ENCODE peak calls at places on chromosomes 12 and 14, in six cellular contexts. One of them, this sample, is unnamed.

GRCh38 chr14:24078146-24078545 is 6.8 kb downstream of the CPNE6 start:
- DNase-seq in HepG2: no peak
- DNase-seq in naive thymus-derived CD8-positive, alpha-beta T cell: no peak
- DNase-seq in AG09309: no peak
- DNase-seq in left ventricle myocardium inferior: no peak
- DNase-seq in ELR: no peak
- DNase-seq in this sample: no peak

GRCh38 chr14:93748208-93749080 is 39.8 kb downstream of the PRIMA1 start:
- DNase-seq in HepG2: peak
- DNase-seq in naive thymus-derived CD8-positive, alpha-beta T cell: no peak
- DNase-seq in AG09309: no peak
- DNase-seq in left ventricle myocardium inferior: peak
- DNase-seq in ELR: no peak
- DNase-seq in this sample: no peak

GRCh38 chr14:68787235-68787727 is 5.6 kb downstream of the ZFP36L1 start:
- DNase-seq in HepG2: no peak
- DNase-seq in naive thymus-derived CD8-positive, alpha-beta T cell: peak
- DNase-seq in AG09309: no peak
- DNase-seq in left ventricle myocardium inferior: no peak
- DNase-seq in ELR: no peak
- DNase-seq in this sample: no peak

GRCh38 chr12:1328385-1328784 is 266.0 kb downstream of the FBXL14 start:
- DNase-seq in HepG2: no peak
- DNase-seq in naive thymus-derived CD8-positive, alpha-beta T cell: no peak
- DNase-seq in AG09309: no peak
- DNase-seq in left ventricle myocardium inferior: peak
- DNase-seq in ELR: no peak
- DNase-seq in this sample: no peak

GRCh38 chr12:26252946-26253345 is 57.6 kb downstream of the SSPN start:
- DNase-seq in HepG2: no peak
- DNase-seq in naive thymus-derived CD8-positive, alpha-beta T cell: no peak
- DNase-seq in AG09309: no peak
- DNase-seq in left ventricle myocardium inferior: no peak
- DNase-seq in ELR: no peak
- DNase-seq in this sample: no peak

GRCh38 chr12:62296001-62296400 is 35.8 kb downstream of the USP15 start:
- DNase-seq in HepG2: no peak
- DNase-seq in naive thymus-derived CD8-positive, alpha-beta T cell: no peak
- DNase-seq in AG09309: no peak
- DNase-seq in left ventricle myocardium inferior: no peak
- DNase-seq in ELR: no peak
- DNase-seq in this sample: no peak

GRCh38 chr12:48999371-49000131 is at the start of gene DDN:
- DNase-seq in HepG2: no peak
- DNase-seq in naive thymus-derived CD8-positive, alpha-beta T cell: peak
- DNase-seq in AG09309: no peak
- DNase-seq in left ventricle myocardium inferior: no peak
- DNase-seq in ELR: peak
- DNase-seq in this sample: peak

GRCh38 chr12:119940881-119941280 is 48.2 kb upstream of the BICDL1 start:
- DNase-seq in HepG2: peak
- DNase-seq in naive thymus-derived CD8-positive, alpha-beta T cell: no peak
- DNase-seq in AG09309: peak
- DNase-seq in left ventricle myocardium inferior: no peak
- DNase-seq in ELR: peak
- DNase-seq in this sample: no peak

GRCh38 chr12:22443379-22444316 is 100.7 kb downstream of the C2CD5 start:
- DNase-seq in HepG2: peak
- DNase-seq in naive thymus-derived CD8-positive, alpha-beta T cell: peak
- DNase-seq in AG09309: peak
- DNase-seq in left ventricle myocardium inferior: no peak
- DNase-seq in ELR: peak
- DNase-seq in this sample: peak

GRCh38 chr12:84689638-84690037 is 223.0 kb downstream of the SLC6A15 start:
- DNase-seq in HepG2: no peak
- DNase-seq in naive thymus-derived CD8-positive, alpha-beta T cell: no peak
- DNase-seq in AG09309: no peak
- DNase-seq in left ventricle myocardium inferior: no peak
- DNase-seq in ELR: no peak
- DNase-seq in this sample: no peak

GRCh38 chr12:53956251-53956887 is 1.7 kb downstream of the HOXC12 start:
- DNase-seq in HepG2: no peak
- DNase-seq in naive thymus-derived CD8-positive, alpha-beta T cell: no peak
- DNase-seq in AG09309: no peak
- DNase-seq in left ventricle myocardium inferior: no peak
- DNase-seq in ELR: no peak
- DNase-seq in this sample: no peak

GRCh38 chr14:75494898-75495297 is 27.4 kb upstream of the BATF start:
- DNase-seq in HepG2: no peak
- DNase-seq in naive thymus-derived CD8-positive, alpha-beta T cell: no peak
- DNase-seq in AG09309: no peak
- DNase-seq in left ventricle myocardium inferior: no peak
- DNase-seq in ELR: peak
- DNase-seq in this sample: no peak

GRCh38 chr12:123916729-123917128 is 55.9 kb downstream of the CCDC92 start:
- DNase-seq in HepG2: no peak
- DNase-seq in naive thymus-derived CD8-positive, alpha-beta T cell: no peak
- DNase-seq in AG09309: no peak
- DNase-seq in left ventricle myocardium inferior: no peak
- DNase-seq in ELR: peak
- DNase-seq in this sample: no peak

GRCh38 chr14:60327447-60328331 is 78.7 kb downstream of the PPM1A start:
- DNase-seq in HepG2: no peak
- DNase-seq in naive thymus-derived CD8-positive, alpha-beta T cell: peak
- DNase-seq in AG09309: no peak
- DNase-seq in left ventricle myocardium inferior: peak
- DNase-seq in ELR: peak
- DNase-seq in this sample: peak

GRCh38 chr14:23547924-23548323 is 3.6 kb downstream of the ZFHX2 start:
- DNase-seq in HepG2: no peak
- DNase-seq in naive thymus-derived CD8-positive, alpha-beta T cell: no peak
- DNase-seq in AG09309: no peak
- DNase-seq in left ventricle myocardium inferior: no peak
- DNase-seq in ELR: no peak
- DNase-seq in this sample: no peak

GRCh38 chr14:99426265-99426664 is 54.4 kb downstream of the SETD3 start:
- DNase-seq in HepG2: no peak
- DNase-seq in naive thymus-derived CD8-positive, alpha-beta T cell: no peak
- DNase-seq in AG09309: no peak
- DNase-seq in left ventricle myocardium inferior: no peak
- DNase-seq in ELR: no peak
- DNase-seq in this sample: peak

GRCh38 chr12:104669057-104669770 is 212.5 kb downstream of the CHST11 start:
- DNase-seq in HepG2: no peak
- DNase-seq in naive thymus-derived CD8-positive, alpha-beta T cell: no peak
- DNase-seq in AG09309: no peak
- DNase-seq in left ventricle myocardium inferior: peak
- DNase-seq in ELR: no peak
- DNase-seq in this sample: no peak

GRCh38 chr14:51396222-51396815 is 156.3 kb downstream of the TMX1 start:
- DNase-seq in HepG2: no peak
- DNase-seq in naive thymus-derived CD8-positive, alpha-beta T cell: no peak
- DNase-seq in AG09309: peak
- DNase-seq in left ventricle myocardium inferior: no peak
- DNase-seq in ELR: peak
- DNase-seq in this sample: no peak

GRCh38 chr14:101167428-101167827 is 263.9 kb upstream of the RTL1 start:
- DNase-seq in HepG2: no peak
- DNase-seq in naive thymus-derived CD8-positive, alpha-beta T cell: no peak
- DNase-seq in AG09309: no peak
- DNase-seq in left ventricle myocardium inferior: no peak
- DNase-seq in ELR: no peak
- DNase-seq in this sample: peak

GRCh38 chr12:120453060-120453761 is 7.0 kb downstream of the GATC start:
- DNase-seq in HepG2: no peak
- DNase-seq in naive thymus-derived CD8-positive, alpha-beta T cell: no peak
- DNase-seq in AG09309: no peak
- DNase-seq in left ventricle myocardium inferior: no peak
- DNase-seq in ELR: no peak
- DNase-seq in this sample: no peak

GRCh38 chr12:3662516-3662915 is 90.4 kb downstream of the CRACR2A start:
- DNase-seq in HepG2: peak
- DNase-seq in naive thymus-derived CD8-positive, alpha-beta T cell: no peak
- DNase-seq in AG09309: no peak
- DNase-seq in left ventricle myocardium inferior: no peak
- DNase-seq in ELR: peak
- DNase-seq in this sample: no peak

GRCh38 chr14:73870525-73871235 is 16.0 kb upstream of the ZNF410 start:
- DNase-seq in HepG2: no peak
- DNase-seq in naive thymus-derived CD8-positive, alpha-beta T cell: no peak
- DNase-seq in AG09309: no peak
- DNase-seq in left ventricle myocardium inferior: no peak
- DNase-seq in ELR: no peak
- DNase-seq in this sample: no peak

GRCh38 chr12:12200363-12200762 is 66.5 kb downstream of the LRP6 start:
- DNase-seq in HepG2: no peak
- DNase-seq in naive thymus-derived CD8-positive, alpha-beta T cell: no peak
- DNase-seq in AG09309: no peak
- DNase-seq in left ventricle myocardium inferior: no peak
- DNase-seq in ELR: no peak
- DNase-seq in this sample: no peak

GRCh38 chr14:90556050-90556477 is 159.2 kb downstream of the CALM1 start:
- DNase-seq in HepG2: peak
- DNase-seq in naive thymus-derived CD8-positive, alpha-beta T cell: no peak
- DNase-seq in AG09309: no peak
- DNase-seq in left ventricle myocardium inferior: peak
- DNase-seq in ELR: no peak
- DNase-seq in this sample: no peak

GRCh38 chr12:81588609-81589008 is 170.5 kb downstream of the PPFIA2 start:
- DNase-seq in HepG2: no peak
- DNase-seq in naive thymus-derived CD8-positive, alpha-beta T cell: no peak
- DNase-seq in AG09309: no peak
- DNase-seq in left ventricle myocardium inferior: no peak
- DNase-seq in ELR: no peak
- DNase-seq in this sample: no peak

GRCh38 chr12:104057771-104058197 is 6.5 kb upstream of the HCFC2 start:
- DNase-seq in HepG2: no peak
- DNase-seq in naive thymus-derived CD8-positive, alpha-beta T cell: no peak
- DNase-seq in AG09309: no peak
- DNase-seq in left ventricle myocardium inferior: no peak
- DNase-seq in ELR: peak
- DNase-seq in this sample: peak

GRCh38 chr14:71720978-71721624 is 211.1 kb upstream of the RGS6 start:
- DNase-seq in HepG2: peak
- DNase-seq in naive thymus-derived CD8-positive, alpha-beta T cell: no peak
- DNase-seq in AG09309: no peak
- DNase-seq in left ventricle myocardium inferior: no peak
- DNase-seq in ELR: peak
- DNase-seq in this sample: peak

GRCh38 chr14:104282332-104283196 is 144.2 kb downstream of the KIF26A start:
- DNase-seq in HepG2: no peak
- DNase-seq in naive thymus-derived CD8-positive, alpha-beta T cell: no peak
- DNase-seq in AG09309: no peak
- DNase-seq in left ventricle myocardium inferior: peak
- DNase-seq in ELR: no peak
- DNase-seq in this sample: no peak

GRCh38 chr14:105392161-105393090 is 5.9 kb upstream of the TEX22 start:
- DNase-seq in HepG2: no peak
- DNase-seq in naive thymus-derived CD8-positive, alpha-beta T cell: no peak
- DNase-seq in AG09309: no peak
- DNase-seq in left ventricle myocardium inferior: no peak
- DNase-seq in ELR: no peak
- DNase-seq in this sample: no peak

GRCh38 chr12:49403887-49404517 is 36.7 kb downstream of the SPATS2 start:
- DNase-seq in HepG2: no peak
- DNase-seq in naive thymus-derived CD8-positive, alpha-beta T cell: no peak
- DNase-seq in AG09309: no peak
- DNase-seq in left ventricle myocardium inferior: no peak
- DNase-seq in ELR: no peak
- DNase-seq in this sample: no peak

GRCh38 chr12:59650594-59651229 is 54.9 kb downstream of the SLC16A7 start:
- DNase-seq in HepG2: no peak
- DNase-seq in naive thymus-derived CD8-positive, alpha-beta T cell: no peak
- DNase-seq in AG09309: no peak
- DNase-seq in left ventricle myocardium inferior: no peak
- DNase-seq in ELR: peak
- DNase-seq in this sample: no peak

GRCh38 chr12:80400591-80400991 is 43.4 kb upstream of the PTPRQ start:
- DNase-seq in HepG2: no peak
- DNase-seq in naive thymus-derived CD8-positive, alpha-beta T cell: no peak
- DNase-seq in AG09309: no peak
- DNase-seq in left ventricle myocardium inferior: no peak
- DNase-seq in ELR: no peak
- DNase-seq in this sample: no peak